ENCODE peak calls at places on chromosome 13, in four cellular contexts. L is A549; I is A172; X is Jurkat, Clone E6-1. E is an unnamed sample.

GRCh38 chr13:60178327-60178726 is 14.6 kb upstream of the DIAPH3 start:
- DNase-seq in L (no peak), I (no peak), X (no peak), E (no peak)

GRCh38 chr13:40390290-40391008 is 276.0 kb downstream of the FOXO1 start:
- DNase-seq in L (no peak), I (no peak), X (peak; percentile 26), E (no peak)

GRCh38 chr13:36432106-36432544 is at the start of gene CCNA1:
- DNase-seq in L (peak; percentile 10), I (peak; percentile 60), X (no peak), E (no peak)

GRCh38 chr13:99062593-99062992 is 84.7 kb upstream of the DOCK9 start:
- DNase-seq in L (no peak), I (peak; percentile 67), X (no peak), E (peak; percentile 77)

GRCh38 chr13:30587231-30587630 is 30.5 kb upstream of the USPL1 start:
- DNase-seq in L (no peak), I (no peak), X (no peak), E (no peak)

GRCh38 chr13:78319101-78319627 is 284.2 kb downstream of the POU4F1 start:
- DNase-seq in L (no peak), I (no peak), X (no peak), E (no peak)

GRCh38 chr13:82962422-82962821 is 919.9 kb downstream of the SLITRK1 start:
- DNase-seq in L (no peak), I (no peak), X (no peak), E (peak; percentile 40)

GRCh38 chr13:43307921-43308433 is 284.6 kb downstream of the DNAJC15 start:
- DNase-seq in L (peak; percentile 37), I (peak; percentile 78), X (no peak), E (peak; percentile 97)

GRCh38 chr13:74062933-74063332 is 71.3 kb downstream of the KLF12 start:
- DNase-seq in L (no peak), I (no peak), X (peak; percentile 67), E (no peak)

GRCh38 chr13:111005808-111006494 is 91.1 kb upstream of the ANKRD10 start:
- DNase-seq in L (no peak), I (peak; percentile 73), X (no peak), E (no peak)

GRCh38 chr13:28540612-28541011 is 45.7 kb upstream of the FLT1 start:
- DNase-seq in L (no peak), I (no peak), X (no peak), E (no peak)

GRCh38 chr13:39317284-39317683 is 279.0 kb downstream of the NHLRC3 start:
- DNase-seq in L (no peak), I (peak; percentile 3), X (no peak), E (no peak)